ENCODE peak calls at places on chromosomes 11 and 22, in five cellular contexts. Q is anterior cingulate cortex, U is transverse colon, S is neural crest cell, Y is progenitor cell of endocrine pancreas. O is an unnamed sample.
A peak's percentile ranks its signal among the peaks of the same experiment; 100 is the strongest.

GRCh38 chr22:40462195-40462988 is 92.0 kb downstream of the SGSM3 start:
- DNase-seq in U (no peak), Q (no peak), Y (no peak), S (no peak), O (no peak)

GRCh38 chr11:130675456-130675855 is 227.0 kb downstream of the ADAMTS15 start:
- DNase-seq in Q (no peak), U (peak; percentile 14), Y (no peak), S (no peak), O (peak; percentile 76)

GRCh38 chr11:27282141-27282590 is 80.8 kb downstream of the CCDC34 start:
- DNase-seq in S (no peak), U (no peak), Y (no peak), Q (no peak), O (peak; percentile 97)

GRCh38 chr22:49613871-49614270 is 213.8 kb downstream of the BRD1 start:
- DNase-seq in Y (no peak), Q (no peak), S (no peak), U (no peak), O (no peak)

GRCh38 chr11:78081583-78081982 is 1.9 kb upstream of the NDUFC2 start:
- DNase-seq in S (no peak), Y (no peak), Q (no peak), U (no peak), O (no peak)

GRCh38 chr22:19787849-19788141 is 27.2 kb downstream of the TBX1 start:
- DNase-seq in S (no peak), U (no peak), Q (no peak), Y (no peak), O (no peak)

GRCh38 chr11:88206746-88207145 is 31.5 kb upstream of the RAB38 start:
- DNase-seq in Q (no peak), S (no peak), Y (no peak), U (no peak), O (no peak)

GRCh38 chr11:409008-409599 is 5.7 kb downstream of the SIGIRR start:
- DNase-seq in S (no peak), Q (no peak), U (no peak), Y (no peak), O (no peak)

GRCh38 chr11:66637557-66638176 is 836 bp upstream of the RBM4 start:
- DNase-seq in S (no peak), U (no peak), Q (no peak), Y (no peak), O (no peak)

GRCh38 chr22:29635734-29636357 is 32.4 kb downstream of the NF2 start:
- DNase-seq in Y (no peak), Q (no peak), S (no peak), U (no peak), O (no peak)

GRCh38 chr11:2799881-2800654 is 85.5 kb downstream of the CDKN1C start:
- DNase-seq in S (no peak), U (peak; percentile 6), Y (peak; percentile 8), Q (no peak), O (no peak)

GRCh38 chr11:116928102-116928777 is 90.8 kb upstream of the APOA1 start:
- DNase-seq in U (no peak), Y (no peak), S (no peak), Q (no peak), O (no peak)

GRCh38 chr11:34356130-34356529 is 1.7 kb downstream of the ABTB2 start:
- DNase-seq in S (no peak), U (no peak), Q (no peak), Y (no peak), O (no peak)

GRCh38 chr22:37194750-37195149 is 6.7 kb upstream of the C1QTNF6 start:
- DNase-seq in S (no peak), Q (no peak), U (no peak), Y (no peak), O (no peak)

GRCh38 chr11:117877120-117877784 is 794 bp upstream of the FXYD6 start:
- DNase-seq in U (no peak), S (no peak), Q (no peak), Y (no peak), O (no peak)

O was measured in smooth muscle cell of the brain vasculature.